ENCODE peak calls at places on chromosomes 7 and 10, in eight cellular contexts. One of them, this sample, is unnamed.

GRCh38 chr7:405489-406211 is 114.0 kb downstream of the PDGFA start:
- DNase-seq in ovary: no peak
- DNase-seq in fibroblast of lung: no peak
- DNase-seq in pancreas: peak
- DNase-seq in substantia nigra: no peak
- DNase-seq in heart left ventricle: peak
- DNase-seq in lower lobe of right lung: peak
- DNase-seq in WERI-Rb-1: no peak
- DNase-seq in this sample: peak

GRCh38 chr10:597976-598375 is 91.5 kb downstream of the DIP2C start:
- DNase-seq in substantia nigra: no peak
- DNase-seq in fibroblast of lung: no peak
- DNase-seq in ovary: no peak
- DNase-seq in pancreas: no peak
- DNase-seq in lower lobe of right lung: no peak
- DNase-seq in WERI-Rb-1: no peak
- DNase-seq in heart left ventricle: no peak
- DNase-seq in this sample: peak

GRCh38 chr7:131425992-131426391 is 98.3 kb downstream of the MKLN1 start:
- DNase-seq in WERI-Rb-1: no peak
- DNase-seq in substantia nigra: no peak
- DNase-seq in fibroblast of lung: no peak
- DNase-seq in ovary: no peak
- DNase-seq in heart left ventricle: no peak
- DNase-seq in lower lobe of right lung: no peak
- DNase-seq in pancreas: no peak
- DNase-seq in this sample: no peak

GRCh38 chr10:118850418-118851061 is 95.8 kb upstream of the CACUL1 start:
- DNase-seq in lower lobe of right lung: peak
- DNase-seq in pancreas: peak
- DNase-seq in ovary: no peak
- DNase-seq in heart left ventricle: peak
- DNase-seq in substantia nigra: no peak
- DNase-seq in WERI-Rb-1: peak
- DNase-seq in fibroblast of lung: peak
- DNase-seq in this sample: peak

GRCh38 chr10:13717936-13718772 is 131.4 kb downstream of the PRPF18 start:
- DNase-seq in lower lobe of right lung: peak
- DNase-seq in ovary: peak
- DNase-seq in heart left ventricle: peak
- DNase-seq in pancreas: peak
- DNase-seq in WERI-Rb-1: no peak
- DNase-seq in substantia nigra: peak
- DNase-seq in fibroblast of lung: peak
- DNase-seq in this sample: peak

GRCh38 chr10:4978870-4979269 is 15.7 kb downstream of the AKR1C1 start:
- DNase-seq in pancreas: no peak
- DNase-seq in heart left ventricle: no peak
- DNase-seq in ovary: no peak
- DNase-seq in WERI-Rb-1: no peak
- DNase-seq in fibroblast of lung: no peak
- DNase-seq in substantia nigra: no peak
- DNase-seq in lower lobe of right lung: no peak
- DNase-seq in this sample: no peak

GRCh38 chr7:120344276-120344675 is 71.3 kb downstream of the KCND2 start:
- DNase-seq in heart left ventricle: no peak
- DNase-seq in fibroblast of lung: peak
- DNase-seq in WERI-Rb-1: no peak
- DNase-seq in lower lobe of right lung: no peak
- DNase-seq in ovary: no peak
- DNase-seq in substantia nigra: no peak
- DNase-seq in pancreas: no peak
- DNase-seq in this sample: no peak

GRCh38 chr10:6068006-6068405 is 5.8 kb upstream of the IL2RA start:
- DNase-seq in pancreas: no peak
- DNase-seq in lower lobe of right lung: no peak
- DNase-seq in fibroblast of lung: no peak
- DNase-seq in ovary: no peak
- DNase-seq in heart left ventricle: no peak
- DNase-seq in substantia nigra: no peak
- DNase-seq in WERI-Rb-1: no peak
- DNase-seq in this sample: no peak

GRCh38 chr10:84632866-84633265 is 304.5 kb downstream of the CCSER2 start:
- DNase-seq in substantia nigra: no peak
- DNase-seq in lower lobe of right lung: no peak
- DNase-seq in WERI-Rb-1: no peak
- DNase-seq in pancreas: no peak
- DNase-seq in ovary: no peak
- DNase-seq in fibroblast of lung: no peak
- DNase-seq in heart left ventricle: no peak
- DNase-seq in this sample: no peak

GRCh38 chr10:20922461-20922860 is 25.4 kb upstream of the NEBL start:
- DNase-seq in heart left ventricle: no peak
- DNase-seq in substantia nigra: no peak
- DNase-seq in lower lobe of right lung: no peak
- DNase-seq in pancreas: no peak
- DNase-seq in WERI-Rb-1: no peak
- DNase-seq in fibroblast of lung: no peak
- DNase-seq in ovary: no peak
- DNase-seq in this sample: no peak

GRCh38 chr7:29987821-29988317 is 1.7 kb downstream of the SCRN1 start:
- DNase-seq in substantia nigra: no peak
- DNase-seq in heart left ventricle: no peak
- DNase-seq in ovary: peak
- DNase-seq in lower lobe of right lung: no peak
- DNase-seq in pancreas: no peak
- DNase-seq in WERI-Rb-1: no peak
- DNase-seq in fibroblast of lung: peak
- DNase-seq in this sample: no peak

GRCh38 chr7:155467846-155468821 is 10.2 kb downstream of the EN2 start:
- DNase-seq in ovary: no peak
- DNase-seq in substantia nigra: no peak
- DNase-seq in fibroblast of lung: no peak
- DNase-seq in heart left ventricle: no peak
- DNase-seq in WERI-Rb-1: no peak
- DNase-seq in lower lobe of right lung: peak
- DNase-seq in pancreas: no peak
- DNase-seq in this sample: no peak

GRCh38 chr10:34163075-34163905 is 651.8 kb downstream of the PARD3 start:
- DNase-seq in fibroblast of lung: peak
- DNase-seq in ovary: no peak
- DNase-seq in lower lobe of right lung: no peak
- DNase-seq in WERI-Rb-1: no peak
- DNase-seq in heart left ventricle: no peak
- DNase-seq in substantia nigra: no peak
- DNase-seq in pancreas: no peak
- DNase-seq in this sample: no peak

GRCh38 chr7:86972072-86972471 is 87.4 kb downstream of the ELAPOR2 start:
- DNase-seq in lower lobe of right lung: no peak
- DNase-seq in WERI-Rb-1: no peak
- DNase-seq in pancreas: no peak
- DNase-seq in ovary: no peak
- DNase-seq in substantia nigra: no peak
- DNase-seq in heart left ventricle: no peak
- DNase-seq in fibroblast of lung: no peak
- DNase-seq in this sample: no peak

GRCh38 chr10:125720002-125720382 is 483 bp downstream of the EDRF1 start:
- DNase-seq in pancreas: no peak
- DNase-seq in fibroblast of lung: peak
- DNase-seq in lower lobe of right lung: no peak
- DNase-seq in heart left ventricle: no peak
- DNase-seq in ovary: no peak
- DNase-seq in WERI-Rb-1: no peak
- DNase-seq in substantia nigra: no peak
- DNase-seq in this sample: no peak

GRCh38 chr7:2544541-2545188 is 10.7 kb downstream of the BRAT1 start:
- DNase-seq in lower lobe of right lung: peak
- DNase-seq in WERI-Rb-1: no peak
- DNase-seq in pancreas: no peak
- DNase-seq in substantia nigra: no peak
- DNase-seq in heart left ventricle: no peak
- DNase-seq in ovary: no peak
- DNase-seq in fibroblast of lung: no peak
- DNase-seq in this sample: peak

GRCh38 chr7:29163854-29164253 is 17.5 kb upstream of the CPVL start:
- DNase-seq in heart left ventricle: no peak
- DNase-seq in substantia nigra: no peak
- DNase-seq in fibroblast of lung: no peak
- DNase-seq in WERI-Rb-1: no peak
- DNase-seq in pancreas: no peak
- DNase-seq in ovary: no peak
- DNase-seq in lower lobe of right lung: no peak
- DNase-seq in this sample: no peak

GRCh38 chr7:4683884-4684565 is 1.9 kb downstream of the FOXK1 start:
- DNase-seq in pancreas: peak
- DNase-seq in heart left ventricle: peak
- DNase-seq in substantia nigra: peak
- DNase-seq in WERI-Rb-1: no peak
- DNase-seq in lower lobe of right lung: peak
- DNase-seq in ovary: peak
- DNase-seq in fibroblast of lung: peak
- DNase-seq in this sample: peak

GRCh38 chr7:100692578-100692961 is 1.5 kb downstream of the GIGYF1 start:
- DNase-seq in WERI-Rb-1: no peak
- DNase-seq in heart left ventricle: no peak
- DNase-seq in fibroblast of lung: no peak
- DNase-seq in pancreas: no peak
- DNase-seq in ovary: no peak
- DNase-seq in lower lobe of right lung: no peak
- DNase-seq in substantia nigra: no peak
- DNase-seq in this sample: no peak

GRCh38 chr10:5692476-5693358 is 8.1 kb downstream of the TASOR2 start:
- DNase-seq in fibroblast of lung: peak
- DNase-seq in pancreas: peak
- DNase-seq in heart left ventricle: peak
- DNase-seq in substantia nigra: peak
- DNase-seq in WERI-Rb-1: no peak
- DNase-seq in ovary: peak
- DNase-seq in lower lobe of right lung: peak
- DNase-seq in this sample: peak

GRCh38 chr10:36704124-36704523 is 421.3 kb upstream of the ANKRD30A start:
- DNase-seq in WERI-Rb-1: no peak
- DNase-seq in lower lobe of right lung: no peak
- DNase-seq in heart left ventricle: no peak
- DNase-seq in ovary: no peak
- DNase-seq in substantia nigra: no peak
- DNase-seq in fibroblast of lung: no peak
- DNase-seq in pancreas: no peak
- DNase-seq in this sample: no peak

GRCh38 chr10:5659702-5660528 is 6.5 kb downstream of the ASB13 start:
- DNase-seq in WERI-Rb-1: no peak
- DNase-seq in lower lobe of right lung: peak
- DNase-seq in heart left ventricle: peak
- DNase-seq in pancreas: peak
- DNase-seq in fibroblast of lung: peak
- DNase-seq in substantia nigra: no peak
- DNase-seq in ovary: peak
- DNase-seq in this sample: peak

GRCh38 chr7:150323682-150324365 is 479 bp upstream of the ACTR3C start:
- DNase-seq in heart left ventricle: no peak
- DNase-seq in ovary: no peak
- DNase-seq in fibroblast of lung: no peak
- DNase-seq in substantia nigra: no peak
- DNase-seq in pancreas: no peak
- DNase-seq in lower lobe of right lung: no peak
- DNase-seq in WERI-Rb-1: no peak
- DNase-seq in this sample: no peak

GRCh38 chr10:96860631-96861277 is 28.7 kb downstream of the LCOR start:
- DNase-seq in ovary: no peak
- DNase-seq in lower lobe of right lung: no peak
- DNase-seq in substantia nigra: no peak
- DNase-seq in pancreas: no peak
- DNase-seq in heart left ventricle: no peak
- DNase-seq in WERI-Rb-1: no peak
- DNase-seq in fibroblast of lung: no peak
- DNase-seq in this sample: no peak

GRCh38 chr7:18210382-18210781 is 182.7 kb upstream of the PRPS1L1 start:
- DNase-seq in lower lobe of right lung: no peak
- DNase-seq in heart left ventricle: no peak
- DNase-seq in WERI-Rb-1: no peak
- DNase-seq in ovary: no peak
- DNase-seq in fibroblast of lung: no peak
- DNase-seq in pancreas: no peak
- DNase-seq in substantia nigra: no peak
- DNase-seq in this sample: no peak

GRCh38 chr10:127091354-127091753 is 105.0 kb downstream of the INSYN2A start:
- DNase-seq in WERI-Rb-1: no peak
- DNase-seq in heart left ventricle: no peak
- DNase-seq in substantia nigra: no peak
- DNase-seq in fibroblast of lung: no peak
- DNase-seq in ovary: no peak
- DNase-seq in pancreas: no peak
- DNase-seq in lower lobe of right lung: no peak
- DNase-seq in this sample: no peak
- H3K27ac ChIP-seq in WERI-Rb-1: no peak
- H3K27ac ChIP-seq in heart left ventricle: no peak
- H3K27ac ChIP-seq in substantia nigra: no peak
- H3K27ac ChIP-seq in fibroblast of lung: no peak
- H3K27ac ChIP-seq in ovary: no peak
- H3K27ac ChIP-seq in pancreas: no peak
- H3K27ac ChIP-seq in lower lobe of right lung: no peak
- H3K27ac ChIP-seq in this sample: no peak

GRCh38 chr7:127535546-127536425 is 49.6 kb downstream of the GCC1 start:
- DNase-seq in pancreas: no peak
- DNase-seq in lower lobe of right lung: no peak
- DNase-seq in substantia nigra: no peak
- DNase-seq in WERI-Rb-1: no peak
- DNase-seq in heart left ventricle: no peak
- DNase-seq in fibroblast of lung: no peak
- DNase-seq in ovary: no peak
- DNase-seq in this sample: no peak
- H3K27ac ChIP-seq in pancreas: no peak
- H3K27ac ChIP-seq in lower lobe of right lung: no peak
- H3K27ac ChIP-seq in substantia nigra: no peak
- H3K27ac ChIP-seq in WERI-Rb-1: no peak
- H3K27ac ChIP-seq in heart left ventricle: no peak
- H3K27ac ChIP-seq in fibroblast of lung: no peak
- H3K27ac ChIP-seq in ovary: no peak
- H3K27ac ChIP-seq in this sample: no peak

DNA sequence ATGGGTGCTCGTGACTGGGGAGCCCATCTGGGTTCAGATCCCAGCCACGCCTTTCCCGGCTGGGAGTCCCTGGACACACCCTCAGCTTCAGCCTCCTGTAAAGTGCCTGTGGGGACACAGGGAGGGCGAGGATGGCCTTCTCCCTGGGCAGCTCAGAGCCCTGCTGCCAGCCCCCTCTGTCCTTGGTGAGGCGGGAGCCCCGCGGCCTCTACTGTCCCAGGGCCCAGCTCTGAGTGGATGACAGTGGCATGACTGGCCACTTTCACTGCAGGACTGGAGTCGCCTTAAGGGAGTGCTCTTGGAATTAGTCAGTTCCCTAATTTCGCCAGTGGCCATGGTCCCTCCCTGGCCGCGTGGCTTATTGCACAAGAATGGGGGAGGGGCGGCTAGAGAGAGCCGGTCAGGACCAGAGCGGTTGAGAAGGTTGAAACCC is 4.6 kb downstream of the BRI3 start:
- DNase-seq in WERI-Rb-1: no peak
- DNase-seq in heart left ventricle: peak
- DNase-seq in lower lobe of right lung: peak
- DNase-seq in fibroblast of lung: peak
- DNase-seq in pancreas: peak
- DNase-seq in substantia nigra: no peak
- DNase-seq in ovary: peak
- DNase-seq in this sample: peak
- H3K27ac ChIP-seq in WERI-Rb-1: no peak
- H3K27ac ChIP-seq in heart left ventricle: peak
- H3K27ac ChIP-seq in lower lobe of right lung: peak
- H3K27ac ChIP-seq in fibroblast of lung: peak
- H3K27ac ChIP-seq in pancreas: peak
- H3K27ac ChIP-seq in substantia nigra: peak
- H3K27ac ChIP-seq in ovary: no peak
- H3K27ac ChIP-seq in this sample: no peak

GRCh38 chr7:41404375-41405074 is 298.4 kb downstream of the INHBA start:
- DNase-seq in pancreas: no peak
- DNase-seq in substantia nigra: no peak
- DNase-seq in WERI-Rb-1: no peak
- DNase-seq in lower lobe of right lung: no peak
- DNase-seq in ovary: no peak
- DNase-seq in fibroblast of lung: no peak
- DNase-seq in heart left ventricle: no peak
- DNase-seq in this sample: no peak
- H3K27ac ChIP-seq in pancreas: no peak
- H3K27ac ChIP-seq in substantia nigra: no peak
- H3K27ac ChIP-seq in WERI-Rb-1: no peak
- H3K27ac ChIP-seq in lower lobe of right lung: no peak
- H3K27ac ChIP-seq in ovary: no peak
- H3K27ac ChIP-seq in fibroblast of lung: no peak
- H3K27ac ChIP-seq in heart left ventricle: no peak
- H3K27ac ChIP-seq in this sample: no peak

This sample was measured in aorta.